ENCODE peak calls at places on chromosomes 2 and 18, in eight cellular contexts. Y is heart right ventricle, R is cardiac muscle cell, B is ovary, K is gastrocnemius medialis, E is A549, H is adrenal gland, O is transverse colon. S is an unnamed sample.

GRCh38 chr2:223944166-223944703 is 900 bp downstream of the WDFY1 start:
- DNase-seq in Y (peak; percentile 22), R (peak; percentile 67), B (peak; percentile 54), K (no peak), E (no peak), H (peak; percentile 52), O (peak; percentile 51), S (no peak)

GRCh38 chr2:124149571-124149970 is 124.5 kb downstream of the CNTNAP5 start:
- DNase-seq in Y (no peak), R (no peak), B (no peak), K (no peak), E (no peak), H (no peak), O (peak; percentile 7), S (no peak)

GRCh38 chr18:46424898-46425297 is 232.1 kb downstream of the LOXHD1 start:
- DNase-seq in Y (no peak), R (peak; percentile 74), B (no peak), K (no peak), E (no peak), H (no peak), O (no peak), S (no peak)

GRCh38 chr2:66555511-66556324 is 120.8 kb downstream of the MEIS1 start:
- DNase-seq in Y (no peak), R (no peak), B (peak; percentile 44), K (no peak), E (no peak), H (peak; percentile 51), O (no peak), S (no peak)

GRCh38 chr18:2654105-2654827 is 1.3 kb upstream of the SMCHD1 start:
- DNase-seq in Y (no peak), R (no peak), B (no peak), K (no peak), E (no peak), H (no peak), O (no peak), S (no peak)

GRCh38 chr18:9643549-9643948 is 29.2 kb upstream of the PPP4R1 start:
- DNase-seq in Y (peak; percentile 40), R (peak; percentile 78), B (no peak), K (no peak), E (peak; percentile 78), H (no peak), O (no peak), S (no peak)

GRCh38 chr2:226426292-226426736 is 373.3 kb downstream of the IRS1 start:
- DNase-seq in Y (no peak), R (no peak), B (no peak), K (no peak), E (no peak), H (no peak), O (no peak), S (no peak)

GRCh38 chr2:237345891-237346640 is 67.9 kb downstream of the COL6A3 start:
- DNase-seq in Y (no peak), R (no peak), B (no peak), K (no peak), E (no peak), H (no peak), O (no peak), S (no peak)

GRCh38 chr2:134178109-134178877 is 75.6 kb upstream of the MGAT5 start:
- DNase-seq in Y (no peak), R (no peak), B (no peak), K (no peak), E (no peak), H (no peak), O (no peak), S (no peak)

GRCh38 chr2:177161741-177162440 is 50.7 kb upstream of the HNRNPA3 start:
- DNase-seq in Y (no peak), R (peak; percentile 51), B (no peak), K (no peak), E (no peak), H (peak; percentile 35), O (no peak), S (peak; percentile 31)

GRCh38 chr2:196971574-196972279 is 45.2 kb upstream of the PGAP1 start:
- DNase-seq in Y (no peak), R (no peak), B (no peak), K (no peak), E (no peak), H (no peak), O (no peak), S (no peak)

DNA sequence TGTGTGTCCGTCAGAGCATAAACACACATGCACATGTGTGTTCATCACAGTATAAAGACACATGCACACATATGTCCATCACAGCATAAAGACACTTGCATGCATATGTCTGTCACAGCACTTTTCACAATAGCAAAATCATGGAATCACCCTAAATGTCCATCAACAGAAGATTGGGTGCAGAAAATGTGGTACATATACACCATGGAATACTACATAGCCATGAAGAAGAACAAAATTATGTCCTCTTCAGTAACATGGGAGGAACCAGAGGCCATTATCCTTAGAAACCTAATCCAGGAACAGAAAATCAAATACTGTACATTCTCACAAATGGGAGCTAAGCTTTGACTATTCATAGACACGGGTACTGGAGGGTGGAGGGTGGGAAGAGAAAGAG is 732.2 kb downstream of the GALR1 start:
- DNase-seq in Y (no peak), R (no peak), B (no peak), K (no peak), E (no peak), H (no peak), O (no peak), S (no peak)
- TF ChIP-seq CTCF in Y (no peak), R (no peak), B (no peak), K (no peak), E (no peak), H (no peak), O (no peak), S (no peak)

DNA sequence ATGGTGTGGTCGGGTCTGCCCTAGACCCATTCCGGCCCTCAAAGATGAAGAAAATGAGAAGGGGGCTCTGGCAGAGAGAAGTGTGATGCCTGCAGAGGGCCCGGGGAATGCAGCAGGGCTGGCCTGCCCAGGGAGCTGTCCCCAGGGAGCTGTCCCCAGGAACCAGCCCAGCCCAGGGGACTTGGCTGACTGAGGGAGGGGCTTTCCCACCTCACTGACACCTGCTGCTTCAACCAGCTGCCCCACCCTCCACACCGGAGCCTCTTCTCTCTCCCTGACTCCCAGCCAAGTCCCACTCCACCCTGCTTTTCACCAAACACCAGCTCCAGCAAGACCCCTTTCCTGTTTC is 111.2 kb downstream of the STPG4 start:
- DNase-seq in Y (no peak), R (no peak), B (no peak), K (no peak), E (no peak), H (no peak), O (no peak), S (no peak)
- H3K4me1 ChIP-seq in Y (peaks cover 49% of the 10 kb centered on the region), R (peaks cover 6% of the 10 kb centered on the region), B (peaks cover 26% of the 10 kb centered on the region), K (peaks cover 64% of the 10 kb centered on the region), E (peaks cover 48% of the 10 kb centered on the region), H (peaks cover 31% of the 10 kb centered on the region), O (peaks cover 49% of the 10 kb centered on the region), S (peaks cover 43% of the 10 kb centered on the region)

GRCh38 chr18:34357944-34358580 is 133.3 kb upstream of the NOL4 start:
- DNase-seq in Y (no peak), R (no peak), B (no peak), K (no peak), E (no peak), H (no peak), O (no peak), S (no peak)

GRCh38 chr18:34354351-34354750 is 129.6 kb upstream of the NOL4 start:
- DNase-seq in Y (no peak), R (no peak), B (no peak), K (no peak), E (no peak), H (no peak), O (no peak), S (no peak)

GRCh38 chr18:34350778-34351177 is 126.1 kb upstream of the NOL4 start:
- DNase-seq in Y (no peak), R (no peak), B (no peak), K (no peak), E (no peak), H (no peak), O (no peak), S (no peak)

DNA sequence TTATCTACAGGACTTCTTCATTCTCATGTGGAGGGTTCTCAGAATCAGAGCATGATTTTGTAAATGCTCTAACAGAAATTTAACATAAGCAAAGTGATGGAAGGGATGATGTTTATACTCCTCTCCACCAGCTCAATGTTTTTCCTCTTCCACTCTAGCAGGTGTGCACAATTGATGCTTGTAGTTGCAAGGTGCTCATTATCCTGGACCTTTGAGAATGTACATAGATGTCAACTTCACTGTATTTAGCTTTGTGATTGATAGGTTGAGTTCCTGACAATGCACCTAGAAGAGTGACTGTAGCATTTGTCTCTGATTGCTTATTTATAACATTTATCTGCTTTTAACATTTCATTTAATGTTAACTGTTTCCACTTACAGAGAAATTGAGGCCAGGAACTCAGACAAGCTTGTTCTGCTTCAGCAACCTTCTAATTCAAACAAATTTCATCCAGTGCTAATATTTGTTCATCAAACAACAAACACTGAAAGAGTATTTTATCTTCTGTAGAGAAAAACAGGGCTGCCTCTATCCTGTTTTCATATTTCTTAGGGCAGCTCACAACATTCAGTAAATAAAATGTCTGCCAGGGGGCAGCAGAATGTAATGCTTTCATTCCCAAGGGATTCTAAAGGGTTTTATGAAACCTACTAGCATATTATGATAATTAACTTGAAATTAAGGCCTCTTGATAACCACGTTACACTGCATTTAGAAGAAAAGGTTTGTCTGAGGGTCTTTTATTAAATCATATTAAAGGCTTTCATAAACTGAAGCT is 127.9 kb upstream of the NOL4 start:
- DNase-seq in Y (no peak), R (peak; percentile 18), B (no peak), K (no peak), E (no peak), H (no peak), O (no peak), S (no peak)
- TF ChIP-seq CTCF in Y (peak; percentile 7), R (no peak), B (no peak), K (peak; percentile 46), E (no peak), H (peak; percentile 23), O (no peak), S (peak; percentile 9)

GRCh38 chr2:212901604-212902275 is 249.7 kb downstream of the IKZF2 start:
- DNase-seq in Y (no peak), R (no peak), B (no peak), K (no peak), E (no peak), H (no peak), O (peak; percentile 16), S (no peak)

GRCh38 chr2:212897296-212897695 is 254.1 kb downstream of the IKZF2 start:
- DNase-seq in Y (no peak), R (no peak), B (no peak), K (no peak), E (no peak), H (no peak), O (no peak), S (no peak)

GRCh38 chr2:212900715-212901114 is 250.7 kb downstream of the IKZF2 start:
- DNase-seq in Y (no peak), R (no peak), B (no peak), K (no peak), E (no peak), H (no peak), O (no peak), S (no peak)

GRCh38 chr2:212894026-212894425 is 257.4 kb downstream of the IKZF2 start:
- DNase-seq in Y (no peak), R (no peak), B (no peak), K (no peak), E (no peak), H (no peak), O (no peak), S (no peak)

DNA sequence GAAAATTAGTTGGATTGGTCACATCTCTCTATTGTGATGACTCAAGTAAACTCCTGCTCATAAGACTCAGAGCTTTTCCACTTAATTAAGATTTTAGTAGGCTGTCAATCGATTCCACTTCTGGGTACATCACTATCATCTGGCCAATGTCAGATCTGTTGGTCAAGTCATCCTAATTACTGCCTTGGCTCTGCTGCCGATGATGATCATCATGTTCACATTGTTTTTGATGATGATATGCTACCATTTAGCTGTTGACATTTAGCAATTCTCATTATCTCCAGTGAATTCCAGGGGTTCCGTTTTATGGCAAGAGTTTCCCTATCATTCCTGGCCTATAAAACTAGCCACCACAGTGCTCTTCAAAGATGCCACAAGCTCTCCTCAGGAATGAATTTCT is 253.4 kb downstream of the IKZF2 start:
- DNase-seq in Y (no peak), R (no peak), B (no peak), K (no peak), E (no peak), H (no peak), O (no peak), S (no peak)
- H3K4me1 ChIP-seq in Y (no peaks in the 10 kb centered on the region), R (no peaks in the 10 kb centered on the region), B (no peaks in the 10 kb centered on the region), K (no peaks in the 10 kb centered on the region), E (no peaks in the 10 kb centered on the region), H (no peaks in the 10 kb centered on the region), O (peaks cover 12% of the 10 kb centered on the region), S (peaks cover 7% of the 10 kb centered on the region)

S was measured in tibial nerve.